ENCODE peak calls at places on chromosomes 11 and 22, in eight cellular contexts. K, F, D, S, Z, O, B and L are unnamed samples.

GRCh38 chr22:49849161-49850020 is 4.3 kb upstream of the ZBED4 start:
- DNase-seq in K (no peak), F (no peak), D (no peak), S (no peak), Z (no peak), O (no peak), B (peak; percentile 21), L (no peak)

GRCh38 chr11:134951305-134951700 is 539.3 kb upstream of the B3GAT1 start:
- DNase-seq in K (peak; percentile 74), F (no peak), D (no peak), S (no peak), Z (peak; percentile 79), O (no peak), B (no peak), L (peak; percentile 72)

GRCh38 chr11:79227732-79228416 is 213.0 kb downstream of the TENM4 start:
- DNase-seq in K (no peak), F (no peak), D (no peak), S (no peak), Z (peak; percentile 57), O (no peak), B (no peak), L (no peak)

GRCh38 chr11:121595717-121596156 is 143.0 kb upstream of the SORL1-AS1 start:
- DNase-seq in K (peak; percentile 98), F (no peak), D (no peak), S (no peak), Z (no peak), O (no peak), B (no peak), L (peak; percentile 100)

GRCh38 chr11:36452987-36453386 is 57.1 kb downstream of the TRAF6 start:
- DNase-seq in K (no peak), F (no peak), D (no peak), S (no peak), Z (peak; percentile 14), O (no peak), B (no peak), L (no peak)

GRCh38 chr11:104219081-104219480 is 55.1 kb upstream of the PDGFD start:
- DNase-seq in K (no peak), F (no peak), D (no peak), S (no peak), Z (no peak), O (no peak), B (no peak), L (peak; percentile 46)

GRCh38 chr11:102111787-102112653 is 1.8 kb downstream of the YAP1 start:
- DNase-seq in K (peak; percentile 84), F (peak; percentile 60), D (no peak), S (no peak), Z (no peak), O (no peak), B (peak; percentile 4), L (peak; percentile 90)

GRCh38 chr22:49925525-49926128 is 7.2 kb downstream of the CRELD2 start:
- DNase-seq in K (no peak), F (no peak), D (peak; percentile 79), S (no peak), Z (no peak), O (peak; percentile 67), B (peak; percentile 67), L (no peak)

GRCh38 chr22:20315337-20316216 is 4.3 kb downstream of the DGCR6L start:
- DNase-seq in K (no peak), F (no peak), D (no peak), S (no peak), Z (peak; percentile 38), O (no peak), B (no peak), L (no peak)

GRCh38 chr22:22605074-22605404 is 39.4 kb upstream of the GGTLC2 start:
- DNase-seq in K (no peak), F (no peak), D (no peak), S (no peak), Z (no peak), O (no peak), B (no peak), L (no peak)

GRCh38 chr11:123055132-123055924 is 6.6 kb downstream of the HSPA8 start:
- DNase-seq in K (no peak), F (no peak), D (no peak), S (no peak), Z (no peak), O (no peak), B (no peak), L (no peak)

GRCh38 chr22:44341431-44342346 is 28.9 kb upstream of the SHISAL1 start:
- DNase-seq in K (peak; percentile 84), F (no peak), D (no peak), S (no peak), Z (peak; percentile 76), O (no peak), B (no peak), L (peak; percentile 87)

GRCh38 chr22:24965822-24966626 is 13.5 kb downstream of the KIAA1671 start:
- DNase-seq in K (no peak), F (peak; percentile 91), D (no peak), S (no peak), Z (no peak), O (no peak), B (no peak), L (no peak)

GRCh38 chr11:122108828-122109227 is 7.2 kb downstream of the BLID start:
- DNase-seq in K (no peak), F (no peak), D (no peak), S (no peak), Z (no peak), O (no peak), B (no peak), L (no peak)

GRCh38 chr11:72617080-72617744 is 57.0 kb downstream of the PDE2A start:
- DNase-seq in K (peak; percentile 18), F (no peak), D (no peak), S (no peak), Z (no peak), O (no peak), B (no peak), L (peak; percentile 33)

GRCh38 chr11:16309226-16309625 is 47.1 kb downstream of the SOX6 start:
- DNase-seq in K (no peak), F (no peak), D (no peak), S (no peak), Z (no peak), O (no peak), B (no peak), L (no peak)